ENCODE peak calls at places on chromosome 17, in four cellular contexts. D is H1, Q is K562, H is GM12878. U is an unnamed sample.

GRCh38 chr17:64615025-64615677 is 47.0 kb downstream of the SMURF2 start:
- DNase-seq in D (no peak), Q (no peak), H (no peak), U (no peak)

GRCh38 chr17:64599187-64599676 is 62.9 kb downstream of the SMURF2 start:
- DNase-seq in D (no peak), Q (peak), H (no peak), U (no peak)

GRCh38 chr17:78325076-78325712 is 34.7 kb downstream of the SOCS3 start:
- DNase-seq in D (no peak), Q (no peak), H (no peak), U (no peak)

GRCh38 chr17:65530158-65530984 is 31.1 kb downstream of the AXIN2 start:
- DNase-seq in D (no peak), Q (no peak), H (no peak), U (no peak)

GRCh38 chr17:3838206-3838605 is 7.8 kb downstream of the NCBP3 start:
- DNase-seq in D (no peak), Q (no peak), H (no peak), U (no peak)

GRCh38 chr17:2011421-2012371 is 13.4 kb downstream of the RTN4RL1 start:
- DNase-seq in D (no peak), Q (no peak), H (no peak), U (no peak)

GRCh38 chr17:73696251-73696650 is 52.0 kb upstream of the SDK2 start:
- DNase-seq in D (no peak), Q (no peak), H (no peak), U (no peak)

GRCh38 chr17:41625602-41626001 is 1.2 kb upstream of the KRT17 start:
- DNase-seq in D (no peak), Q (no peak), H (no peak), U (no peak)

GRCh38 chr17:45051060-45051719 is at the start of gene DCAKD:
- DNase-seq in D (peak), Q (peak), H (no peak), U (peak)

GRCh38 chr17:43039646-43040045 is 14.6 kb downstream of the RND2 start:
- DNase-seq in D (no peak), Q (no peak), H (no peak), U (no peak)

GRCh38 chr17:4735825-4736651 is 3.6 kb upstream of the ZMYND15 start:
- DNase-seq in D (no peak), Q (no peak), H (no peak), U (no peak)

GRCh38 chr17:15323147-15323546 is 18.2 kb downstream of the TEKT3 start:
- DNase-seq in D (no peak), Q (no peak), H (no peak), U (no peak)

GRCh38 chr17:57569860-57570259 is 175.2 kb downstream of the CCDC182 start:
- DNase-seq in D (no peak), Q (no peak), H (no peak), U (no peak)

GRCh38 chr17:7886227-7887037 is 2.2 kb upstream of the CHD3 start:
- DNase-seq in D (peak), Q (peak), H (no peak), U (no peak)

GRCh38 chr17:45956090-45956489 is 43.0 kb upstream of the STH start:
- DNase-seq in D (no peak), Q (no peak), H (no peak), U (no peak)

GRCh38 chr17:78502611-78503148 is 74.5 kb downstream of the DNAH17 start:
- DNase-seq in D (no peak), Q (no peak), H (no peak), U (no peak)

GRCh38 chr17:29241015-29241963 is 5.4 kb upstream of the CRYBA1 start:
- DNase-seq in D (no peak), Q (no peak), H (no peak), U (peak)

GRCh38 chr17:30790279-30790678 is 34.2 kb downstream of the CRLF3 start:
- DNase-seq in D (no peak), Q (no peak), H (no peak), U (no peak)

GRCh38 chr17:1515640-1516402 is 591 bp downstream of the INPP5K start:
- DNase-seq in D (peak), Q (peak), H (peak), U (peak)

GRCh38 chr17:82392967-82393366 is 21.4 kb downstream of the UTS2R start:
- DNase-seq in D (no peak), Q (no peak), H (no peak), U (no peak)

GRCh38 chr17:50596191-50597037 is 35.9 kb downstream of the CACNA1G start:
- DNase-seq in D (peak), Q (peak), H (no peak), U (no peak)

DNA sequence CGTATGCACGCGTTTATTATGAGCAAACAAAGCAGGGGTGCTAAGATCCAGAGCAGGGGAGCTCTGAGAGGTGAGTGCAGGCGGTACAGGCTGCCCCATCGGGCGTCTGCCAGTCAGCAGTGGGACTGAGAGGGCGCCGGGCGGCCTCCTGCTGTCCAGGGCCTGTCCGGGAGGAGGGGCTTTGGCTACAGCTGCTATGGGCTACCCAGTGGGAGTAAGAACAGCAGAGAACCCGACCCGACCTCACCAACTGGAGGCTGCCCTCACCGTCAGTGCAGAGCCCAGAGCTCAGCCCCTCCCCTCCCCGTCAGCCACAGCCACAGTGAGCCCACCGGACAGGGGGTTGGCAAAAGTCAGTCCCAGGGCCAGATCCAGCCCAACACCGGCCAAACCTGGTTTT is 18.6 kb upstream of the AATK start:
- DNase-seq in D (no peak), Q (no peak), H (no peak), U (no peak)
- TF ChIP-seq GABPA in D (no peak), Q (no peak), H (no peak), U (no peak)

DNA sequence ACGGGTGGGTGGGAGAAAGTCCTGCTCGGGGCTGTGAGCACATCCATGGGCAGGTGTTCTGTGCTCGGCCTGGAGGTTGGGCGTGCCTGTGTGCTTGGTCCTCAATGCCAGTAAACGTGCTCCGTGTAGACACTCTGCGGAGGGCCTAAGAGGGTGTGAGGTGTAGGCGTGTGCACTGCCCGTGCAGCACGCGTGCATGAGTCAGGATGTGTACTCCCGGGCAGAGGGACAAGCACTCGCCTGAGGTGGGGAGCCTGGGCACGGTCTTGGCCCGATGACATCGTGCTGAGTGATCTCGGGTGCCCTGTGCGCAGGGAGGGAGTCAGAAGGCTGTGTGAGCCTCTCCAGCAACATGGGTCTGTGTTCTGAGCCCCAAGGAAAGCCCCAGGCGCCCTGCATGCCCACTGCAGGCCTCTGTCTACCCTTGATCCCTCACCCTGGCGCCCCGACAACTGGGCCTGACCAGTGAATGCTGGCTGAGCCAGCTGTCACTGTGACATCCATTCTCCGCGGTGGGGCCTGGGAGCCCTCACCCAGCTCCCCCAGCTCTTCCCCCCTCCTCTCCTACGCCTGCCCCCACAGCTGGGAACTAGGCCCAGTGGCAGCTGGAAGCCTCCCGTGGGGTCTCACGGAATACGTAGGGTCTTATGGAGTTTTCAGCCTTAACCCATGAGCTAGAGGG is 23.5 kb upstream of the NXPH3 start:
- DNase-seq in D (no peak), Q (peak), H (no peak), U (no peak)
- TF ChIP-seq HDAC2 in D (no peak), Q (no peak), H (no peak), U (no peak)

GRCh38 chr17:69325518-69326301 is 1.2 kb downstream of the ABCA5 start:
- DNase-seq in D (no peak), Q (no peak), H (no peak), U (peak)
- TF ChIP-seq GABPA in D (no peak), Q (no peak), H (no peak), U (no peak)

GRCh38 chr17:21201874-21202273 is 12.1 kb downstream of the TMEM11 start:
- DNase-seq in D (no peak), Q (no peak), H (no peak), U (no peak)

GRCh38 chr17:21202512-21202911 is 11.4 kb downstream of the TMEM11 start:
- DNase-seq in D (no peak), Q (no peak), H (no peak), U (no peak)

GRCh38 chr17:21199856-21200255 is 14.1 kb downstream of the TMEM11 start:
- DNase-seq in D (no peak), Q (no peak), H (no peak), U (no peak)

GRCh38 chr17:21200590-21201301 is 13.2 kb downstream of the TMEM11 start:
- DNase-seq in D (no peak), Q (no peak), H (no peak), U (no peak)

GRCh38 chr17:21201302-21201602 is 12.7 kb downstream of the TMEM11 start:
- DNase-seq in D (no peak), Q (no peak), H (no peak), U (no peak)
- TF ChIP-seq HDAC2 in D (no peak), Q (no peak), H (no peak), U (no peak)

U was measured in HepG2.